ENCODE peak calls at places on chromosomes 7 and 10, in nine cellular contexts. C, O, S, N, E, J, H, Q and W are unnamed samples.

GRCh38 chr10:59578013-59578412 is 131.6 kb downstream of the SLC16A9 start:
- DNase-seq in S (no peak), N (no peak), H (no peak), E (no peak), O (no peak), J (no peak), Q (no peak), C (no peak), W (no peak)

GRCh38 chr10:97570789-97571536 is 1.6 kb upstream of the ANKRD2 start:
- DNase-seq in N (peak; percentile 0), S (peak; percentile 82), C (peak; percentile 43), E (no peak), O (peak; percentile 60), H (no peak), J (no peak), Q (no peak), W (no peak)

GRCh38 chr10:8297951-8298350 is 243.5 kb downstream of the GATA3 start:
- DNase-seq in J (no peak), C (no peak), Q (no peak), N (no peak), H (no peak), S (no peak), O (no peak), E (no peak), W (no peak)

GRCh38 chr7:5370454-5371353 is 52.9 kb downstream of the TNRC18 start:
- DNase-seq in C (no peak), S (no peak), J (no peak), Q (no peak), N (no peak), E (no peak), H (no peak), O (no peak), W (no peak)

GRCh38 chr7:93442478-93443224 is 131.9 kb downstream of the CALCR start:
- DNase-seq in H (peak; percentile 52), N (no peak), C (no peak), O (no peak), Q (no peak), S (no peak), E (peak; percentile 25), J (no peak), W (no peak)

GRCh38 chr10:102065561-102066420 is 642 bp downstream of the HPS6 start:
- DNase-seq in J (no peak), O (no peak), N (no peak), C (peak; percentile 80), Q (peak; percentile 58), E (no peak), H (peak; percentile 22), S (no peak), W (no peak)

GRCh38 chr7:22542669-22543068 is 42.7 kb upstream of the STEAP1B start:
- DNase-seq in Q (no peak), J (no peak), N (no peak), O (no peak), C (no peak), E (no peak), H (no peak), S (no peak), W (no peak)

GRCh38 chr7:128190051-128190640 is 50.9 kb upstream of the LEP start:
- DNase-seq in H (no peak), N (no peak), Q (no peak), J (no peak), C (no peak), O (no peak), S (peak; percentile 56), E (no peak), W (no peak)

GRCh38 chr7:93053946-93054943 is 63.5 kb downstream of the SAMD9 start:
- DNase-seq in C (no peak), O (no peak), H (no peak), S (no peak), N (no peak), Q (no peak), J (no peak), E (no peak), W (no peak)

GRCh38 chr10:131271195-131271880 is 40.2 kb downstream of the TCERG1L start:
- DNase-seq in E (no peak), N (no peak), C (no peak), Q (no peak), H (no peak), J (no peak), S (no peak), O (no peak), W (no peak)

GRCh38 chr7:105413887-105414437 is 25.2 kb upstream of the SRPK2 start:
- DNase-seq in O (no peak), E (no peak), C (no peak), J (no peak), H (no peak), N (no peak), S (no peak), Q (no peak), W (no peak)

GRCh38 chr7:39017369-39017768 is 39.7 kb downstream of the POU6F2 start:
- DNase-seq in Q (no peak), C (no peak), E (no peak), J (no peak), N (no peak), S (no peak), O (no peak), H (no peak), W (no peak)

GRCh38 chr7:98978672-98979071 is 100.3 kb downstream of the TRRAP start:
- DNase-seq in N (no peak), S (no peak), O (no peak), C (no peak), E (no peak), J (no peak), Q (peak; percentile 41), H (no peak), W (no peak)

GRCh38 chr10:86289577-86289868 is 77.1 kb downstream of the GRID1 start:
- DNase-seq in S (peak; percentile 61), O (no peak), Q (peak; percentile 22), C (no peak), H (no peak), J (no peak), E (no peak), N (no peak), W (no peak)

GRCh38 chr7:84412161-84412969 is 217.8 kb upstream of the SEMA3A start:
- DNase-seq in O (no peak), Q (no peak), H (peak; percentile 94), S (no peak), N (no peak), E (peak; percentile 41), J (no peak), C (no peak), W (no peak)

GRCh38 chr7:105589221-105590077 is 8.2 kb upstream of the EFCAB10 start:
- DNase-seq in N (peak; percentile 71), C (no peak), Q (peak; percentile 51), J (no peak), H (peak; percentile 83), O (peak; percentile 83), E (peak; percentile 83), S (no peak), W (no peak)

GRCh38 chr10:101038486-101038885 is 7.5 kb downstream of the SFXN3 start:
- DNase-seq in S (no peak), C (no peak), E (no peak), N (no peak), O (no peak), J (no peak), Q (no peak), H (no peak), W (no peak)

GRCh38 chr10:3500408-3500856 is 284.6 kb downstream of the KLF6 start:
- DNase-seq in S (no peak), J (peak; percentile 54), H (peak; percentile 100), E (peak; percentile 82), Q (peak; percentile 53), C (peak; percentile 80), N (no peak), O (no peak), W (no peak)

GRCh38 chr7:67716729-67717128 is 720.1 kb downstream of the TYW1 start:
- DNase-seq in S (no peak), H (no peak), E (no peak), O (no peak), J (no peak), N (no peak), Q (no peak), C (no peak), W (no peak)

GRCh38 chr10:423167-423566 is 266.3 kb downstream of the DIP2C start:
- DNase-seq in N (no peak), O (no peak), C (no peak), S (no peak), J (no peak), H (no peak), E (no peak), Q (no peak), W (no peak)

GRCh38 chr7:86643478-86644281 is at the start of gene GRM3:
- DNase-seq in Q (no peak), N (no peak), S (no peak), E (no peak), J (no peak), C (peak; percentile 56), H (no peak), O (no peak), W (no peak)

GRCh38 chr10:47034511-47035051 is 123.4 kb downstream of the PTPN20 start:
- DNase-seq in C (peak; percentile 28), O (no peak), N (no peak), Q (no peak), S (peak; percentile 70), E (no peak), H (no peak), J (no peak), W (peak; percentile 25)

GRCh38 chr7:158384746-158385145 is 202.9 kb downstream of the PTPRN2 start:
- DNase-seq in E (no peak), N (no peak), S (peak; percentile 49), J (no peak), O (no peak), C (no peak), Q (no peak), H (no peak), W (no peak)

GRCh38 chr7:30472771-30473392 is 5.7 kb downstream of the NOD1 start:
- DNase-seq in C (no peak), S (no peak), O (peak; percentile 94), J (no peak), N (peak; percentile 86), H (peak; percentile 88), E (no peak), Q (no peak), W (no peak)

GRCh38 chr10:12800302-12800701 is 201.2 kb downstream of the CCDC3 start:
- DNase-seq in S (no peak), O (no peak), H (no peak), N (no peak), C (no peak), Q (no peak), E (no peak), J (no peak), W (no peak)

GRCh38 chr10:94115725-94116124 is 122.0 kb downstream of the PLCE1 start:
- DNase-seq in N (no peak), C (no peak), J (no peak), Q (no peak), S (no peak), E (peak; percentile 16), H (no peak), O (no peak), W (no peak)